ENCODE peak calls at places on chromosomes 6 and 20, in five cellular contexts. H, M, Q, Z and F are unnamed samples.
A peak's percentile ranks its signal among the peaks of the same experiment; 100 is the strongest.

GRCh38 chr6:56749632-56750151 is 107.0 kb upstream of the DST start:
- DNase-seq in Z (no peak), M (no peak), H (peak; percentile 86), Q (no peak), F (no peak)

GRCh38 chr6:15327271-15327670 is 81.4 kb downstream of the JARID2 start:
- DNase-seq in M (peak; percentile 62), H (no peak), Z (peak; percentile 19), Q (no peak), F (peak; percentile 21)

GRCh38 chr6:142926494-142927273 is 18.3 kb downstream of the HIVEP2 start:
- DNase-seq in M (peak; percentile 30), Q (peak; percentile 41), Z (peak; percentile 66), H (peak; percentile 85), F (no peak)

GRCh38 chr6:11120273-11121005 is 8.9 kb upstream of the ERVFRD-1 start:
- DNase-seq in M (no peak), Q (no peak), H (peak; percentile 69), Z (no peak), F (no peak)

GRCh38 chr6:144161970-144162369 is 11.7 kb downstream of the STX11 start:
- DNase-seq in H (no peak), Q (no peak), M (no peak), Z (no peak), F (no peak)

GRCh38 chr6:5785235-5785634 is 221.5 kb downstream of the NRN1 start:
- DNase-seq in H (no peak), Q (no peak), M (no peak), Z (no peak), F (no peak)

GRCh38 chr6:11222385-11223277 is 9.8 kb downstream of the NEDD9 start:
- DNase-seq in H (no peak), Z (no peak), Q (no peak), M (no peak), F (no peak)

GRCh38 chr6:21158149-21158548 is 435.4 kb upstream of the SOX4 start:
- DNase-seq in Z (no peak), Q (no peak), H (no peak), M (no peak), F (no peak)

GRCh38 chr6:53151676-53152075 is 3.0 kb upstream of the GCM1 start:
- DNase-seq in Q (peak; percentile 4), H (peak; percentile 19), M (peak; percentile 40), Z (no peak), F (no peak)

GRCh38 chr6:121951918-121952379 is 447.5 kb upstream of the HSF2 start:
- DNase-seq in H (peak; percentile 58), Z (no peak), M (no peak), Q (no peak), F (no peak)

GRCh38 chr6:138088307-138088744 is 18.9 kb downstream of the PERP start:
- DNase-seq in Z (peak; percentile 68), H (peak; percentile 90), Q (peak; percentile 61), M (no peak), F (no peak)

GRCh38 chr6:52014391-52014790 is 73.0 kb downstream of the PKHD1 start:
- DNase-seq in Q (no peak), M (no peak), H (no peak), Z (no peak), F (no peak)

GRCh38 chr6:119484598-119484997 is 135.0 kb upstream of the MAN1A1 start:
- DNase-seq in M (no peak), Q (no peak), Z (peak; percentile 44), H (peak; percentile 98), F (no peak)

GRCh38 chr6:76684881-76685280 is 612.4 kb upstream of the IMPG1 start:
- DNase-seq in Z (no peak), M (no peak), H (peak; percentile 6), Q (no peak), F (no peak)

GRCh38 chr6:130322673-130323268 is 43.0 kb upstream of the TMEM200A start:
- DNase-seq in Z (peak; percentile 30), H (peak; percentile 83), M (peak; percentile 35), Q (peak; percentile 50), F (peak; percentile 30)

GRCh38 chr6:136035378-136036070 is 184.0 kb downstream of the PDE7B start:
- DNase-seq in Z (no peak), Q (no peak), M (no peak), H (peak; percentile 72), F (no peak)

GRCh38 chr20:24376523-24377085 is 92.8 kb upstream of the SYNDIG1 start:
- DNase-seq in Z (no peak), M (no peak), Q (no peak), H (peak; percentile 31), F (no peak)

GRCh38 chr6:111712398-111712797 is 106.7 kb upstream of the TRAF3IP2 start:
- DNase-seq in M (no peak), Z (peak; percentile 39), H (peak; percentile 56), Q (no peak), F (no peak)

GRCh38 chr6:21556968-21557721 is 36.4 kb upstream of the SOX4 start:
- DNase-seq in Q (no peak), H (peak; percentile 51), M (no peak), Z (no peak), F (peak; percentile 7)

GRCh38 chr6:43575105-43575771 is 600 bp downstream of the XPO5 start:
- DNase-seq in Z (peak; percentile 51), Q (peak; percentile 2), H (peak; percentile 11), M (peak; percentile 62), F (no peak)

GRCh38 chr20:4415281-4415680 is 306.4 kb upstream of the PRND start:
- DNase-seq in Q (no peak), Z (no peak), M (no peak), H (no peak), F (no peak)

GRCh38 chr6:3311798-3312197 is 53.1 kb downstream of the PSMG4 start:
- DNase-seq in M (no peak), H (no peak), Z (no peak), Q (no peak), F (no peak)

GRCh38 chr20:46034039-46034438 is 5.0 kb downstream of the SLC12A5 start:
- DNase-seq in Q (no peak), H (peak; percentile 29), M (no peak), Z (no peak), F (no peak)

GRCh38 chr6:129648819-129649491 is 61.0 kb downstream of the ARHGAP18 start:
- DNase-seq in Q (no peak), M (no peak), H (no peak), Z (peak; percentile 49), F (no peak)

GRCh38 chr20:46216770-46217464 is 91.4 kb downstream of the CDH22 start:
- DNase-seq in Z (no peak), Q (no peak), M (no peak), H (no peak), F (no peak)

GRCh38 chr6:33335916-33336315 is 18.4 kb upstream of the ZBTB22 start:
- DNase-seq in H (no peak), Q (no peak), Z (no peak), M (no peak), F (no peak)

GRCh38 chr6:146857180-146857959 is 258.6 kb downstream of the ADGB start:
- DNase-seq in M (peak; percentile 70), Q (peak; percentile 74), H (peak; percentile 98), Z (peak; percentile 72), F (peak; percentile 14)

GRCh38 chr6:23692184-23692583 is 433.8 kb upstream of the NRSN1 start:
- DNase-seq in Q (no peak), M (no peak), Z (no peak), H (no peak), F (no peak)

GRCh38 chr20:20130399-20130798 is 78.1 kb downstream of the CFAP61 start:
- DNase-seq in M (peak; percentile 38), H (peak; percentile 5), Z (no peak), Q (peak; percentile 6), F (peak; percentile 35)

GRCh38 chr20:15812696-15813095 is 760.6 kb downstream of the KIF16B start:
- DNase-seq in H (no peak), Z (no peak), Q (no peak), M (no peak), F (no peak)

GRCh38 chr6:42498473-42499128 is 46.9 kb upstream of the TRERF1 start:
- DNase-seq in Z (no peak), Q (no peak), M (peak; percentile 26), H (no peak), F (no peak)

GRCh38 chr6:142835787-142836186 is 109.2 kb downstream of the HIVEP2 start:
- DNase-seq in H (no peak), Q (no peak), Z (no peak), M (no peak), F (no peak)

GRCh38 chr6:45590751-45591184 is 213.0 kb upstream of the SUPT3H start:
- DNase-seq in M (no peak), Z (no peak), H (peak; percentile 75), Q (no peak), F (no peak)

GRCh38 chr20:58890454-58891075 is 38.0 kb downstream of the GNAS start:
- DNase-seq in M (peak; percentile 76), Z (peak; percentile 83), H (peak; percentile 72), Q (no peak), F (peak; percentile 50)

GRCh38 chr6:146017672-146018071 is 11.2 kb upstream of the GRM1 start:
- DNase-seq in Q (no peak), H (no peak), M (no peak), Z (no peak), F (no peak)

GRCh38 chr6:18384621-18385020 is 2.5 kb upstream of the RNF144B start:
- DNase-seq in Q (no peak), H (no peak), Z (no peak), M (no peak), F (no peak)